ENCODE peak calls at places on chromosomes 6 and 20, in six cellular contexts. One of them, this sample, is unnamed. For H3K4me1, the result is how much of the 10 kb centered on the place peaks cover.

GRCh38 chr6:109118337-109118736 is 23.0 kb downstream of the CEP57L1 start:
- DNase-seq in HCT116: no peak
- DNase-seq in PC-3: no peak
- DNase-seq in GM23248: no peak
- DNase-seq in GM23338: no peak
- DNase-seq in OCI-LY7: no peak
- DNase-seq in this sample: no peak

GRCh38 chr6:23446394-23447001 is 679.5 kb upstream of the NRSN1 start:
- DNase-seq in OCI-LY7: no peak
- DNase-seq in GM23338: peak
- DNase-seq in GM23248: peak
- DNase-seq in HCT116: peak
- DNase-seq in PC-3: peak
- DNase-seq in this sample: peak

GRCh38 chr6:93304514-93304913 is 114.8 kb downstream of the EPHA7 start:
- DNase-seq in GM23248: no peak
- DNase-seq in HCT116: no peak
- DNase-seq in OCI-LY7: no peak
- DNase-seq in GM23338: peak
- DNase-seq in PC-3: no peak
- DNase-seq in this sample: peak

GRCh38 chr6:153056308-153056707 is 53.8 kb upstream of the MTRF1L start:
- DNase-seq in GM23248: no peak
- DNase-seq in HCT116: no peak
- DNase-seq in OCI-LY7: no peak
- DNase-seq in GM23338: no peak
- DNase-seq in PC-3: peak
- DNase-seq in this sample: no peak

GRCh38 chr6:83442752-83443151 is 11.9 kb upstream of the ME1 start:
- DNase-seq in OCI-LY7: no peak
- DNase-seq in HCT116: no peak
- DNase-seq in GM23248: peak
- DNase-seq in GM23338: no peak
- DNase-seq in PC-3: no peak
- DNase-seq in this sample: peak

GRCh38 chr20:19451591-19452295 is 239.3 kb downstream of the SLC24A3 start:
- DNase-seq in PC-3: no peak
- DNase-seq in GM23338: no peak
- DNase-seq in OCI-LY7: no peak
- DNase-seq in HCT116: no peak
- DNase-seq in GM23248: no peak
- DNase-seq in this sample: no peak

GRCh38 chr20:51128198-51128597 is 105.3 kb upstream of the KCNG1 start:
- DNase-seq in HCT116: no peak
- DNase-seq in GM23248: peak
- DNase-seq in GM23338: no peak
- DNase-seq in PC-3: peak
- DNase-seq in OCI-LY7: peak
- DNase-seq in this sample: no peak

GRCh38 chr6:123338394-123338793 is 298.4 kb downstream of the TRDN start:
- DNase-seq in HCT116: no peak
- DNase-seq in GM23338: no peak
- DNase-seq in OCI-LY7: no peak
- DNase-seq in GM23248: no peak
- DNase-seq in PC-3: no peak
- DNase-seq in this sample: peak

GRCh38 chr6:33277663-33278391 is 904 bp downstream of the B3GALT4 start:
- DNase-seq in GM23338: peak
- DNase-seq in OCI-LY7: peak
- DNase-seq in PC-3: no peak
- DNase-seq in GM23248: peak
- DNase-seq in HCT116: no peak
- DNase-seq in this sample: peak

GRCh38 chr6:487956-488355 is 96.4 kb downstream of the IRF4 start:
- DNase-seq in PC-3: no peak
- DNase-seq in HCT116: no peak
- DNase-seq in GM23338: no peak
- DNase-seq in GM23248: no peak
- DNase-seq in OCI-LY7: no peak
- DNase-seq in this sample: no peak

DNA sequence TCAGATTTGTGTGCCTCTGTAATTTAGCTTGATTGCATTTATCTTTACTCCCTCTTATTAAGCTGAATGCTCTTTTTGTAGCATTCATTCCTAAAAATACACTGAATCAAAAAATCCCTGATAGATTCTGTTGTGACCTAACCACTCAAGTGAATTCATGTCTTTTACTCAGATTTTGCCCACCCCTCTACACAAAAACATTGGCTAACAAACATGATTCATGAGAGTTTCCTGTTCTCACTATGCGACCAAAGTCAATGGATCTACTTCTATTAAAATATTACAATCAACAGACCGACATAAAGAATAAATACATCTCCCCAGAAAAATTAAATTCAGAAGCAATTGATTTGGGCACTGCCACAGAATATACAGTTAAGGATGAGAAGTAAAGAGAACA is 99.5 kb upstream of the THEMIS start:
- DNase-seq in GM23338: no peak
- DNase-seq in HCT116: no peak
- DNase-seq in PC-3: no peak
- DNase-seq in OCI-LY7: no peak
- DNase-seq in GM23248: no peak
- DNase-seq in this sample: no peak
- H3K4me1 ChIP-seq in GM23338: under half
- H3K4me1 ChIP-seq in HCT116: under half
- H3K4me1 ChIP-seq in PC-3: under half
- H3K4me1 ChIP-seq in OCI-LY7: under half
- H3K4me1 ChIP-seq in GM23248: under half
- H3K4me1 ChIP-seq in this sample: under half

GRCh38 chr6:37516076-37516919 is 16.6 kb upstream of the CCDC167 start:
- DNase-seq in PC-3: peak
- DNase-seq in GM23248: no peak
- DNase-seq in OCI-LY7: peak
- DNase-seq in HCT116: no peak
- DNase-seq in GM23338: peak
- DNase-seq in this sample: peak
- TF ChIP-seq EZH2phosphoT487 in PC-3: no peak
- TF ChIP-seq EZH2phosphoT487 in GM23248: no peak
- TF ChIP-seq EZH2phosphoT487 in OCI-LY7: no peak
- TF ChIP-seq EZH2phosphoT487 in HCT116: no peak
- TF ChIP-seq EZH2phosphoT487 in GM23338: no peak
- TF ChIP-seq EZH2phosphoT487 in this sample: no peak

GRCh38 chr6:107496892-107497684 is 7.2 kb downstream of the SOBP start:
- DNase-seq in HCT116: no peak
- DNase-seq in GM23338: no peak
- DNase-seq in PC-3: no peak
- DNase-seq in OCI-LY7: no peak
- DNase-seq in GM23248: no peak
- DNase-seq in this sample: no peak

GRCh38 chr6:107495196-107495643 is 5.3 kb downstream of the SOBP start:
- DNase-seq in GM23248: peak
- DNase-seq in PC-3: no peak
- DNase-seq in GM23338: no peak
- DNase-seq in HCT116: no peak
- DNase-seq in OCI-LY7: peak
- DNase-seq in this sample: no peak

GRCh38 chr6:107491791-107492674 is 2.1 kb downstream of the SOBP start:
- DNase-seq in OCI-LY7: no peak
- DNase-seq in GM23338: no peak
- DNase-seq in HCT116: no peak
- DNase-seq in PC-3: no peak
- DNase-seq in GM23248: peak
- DNase-seq in this sample: no peak

GRCh38 chr6:107493158-107494057 is 3.5 kb downstream of the SOBP start:
- DNase-seq in PC-3: no peak
- DNase-seq in GM23338: peak
- DNase-seq in GM23248: peak
- DNase-seq in HCT116: no peak
- DNase-seq in OCI-LY7: no peak
- DNase-seq in this sample: peak

GRCh38 chr6:107496041-107496440 is 6.1 kb downstream of the SOBP start:
- DNase-seq in GM23338: no peak
- DNase-seq in GM23248: no peak
- DNase-seq in OCI-LY7: peak
- DNase-seq in HCT116: no peak
- DNase-seq in PC-3: no peak
- DNase-seq in this sample: no peak
- H3K4me1 ChIP-seq in GM23338: under half
- H3K4me1 ChIP-seq in GM23248: under half
- H3K4me1 ChIP-seq in OCI-LY7: half or more
- H3K4me1 ChIP-seq in HCT116: under half
- H3K4me1 ChIP-seq in PC-3: under half
- H3K4me1 ChIP-seq in this sample: half or more

GRCh38 chr6:15498640-15499039 is 164.2 kb downstream of the DTNBP1 start:
- DNase-seq in OCI-LY7: no peak
- DNase-seq in HCT116: no peak
- DNase-seq in GM23248: peak
- DNase-seq in GM23338: no peak
- DNase-seq in PC-3: peak
- DNase-seq in this sample: no peak

GRCh38 chr6:15499591-15499990 is 163.2 kb downstream of the DTNBP1 start:
- DNase-seq in PC-3: no peak
- DNase-seq in HCT116: no peak
- DNase-seq in OCI-LY7: no peak
- DNase-seq in GM23338: no peak
- DNase-seq in GM23248: no peak
- DNase-seq in this sample: no peak

GRCh38 chr6:15499125-15499524 is 163.7 kb downstream of the DTNBP1 start:
- DNase-seq in PC-3: no peak
- DNase-seq in GM23338: no peak
- DNase-seq in HCT116: no peak
- DNase-seq in OCI-LY7: no peak
- DNase-seq in GM23248: no peak
- DNase-seq in this sample: no peak

GRCh38 chr6:15500901-15501805 is 161.7 kb downstream of the DTNBP1 start:
- DNase-seq in PC-3: no peak
- DNase-seq in GM23338: no peak
- DNase-seq in HCT116: no peak
- DNase-seq in GM23248: no peak
- DNase-seq in OCI-LY7: no peak
- DNase-seq in this sample: no peak

DNA sequence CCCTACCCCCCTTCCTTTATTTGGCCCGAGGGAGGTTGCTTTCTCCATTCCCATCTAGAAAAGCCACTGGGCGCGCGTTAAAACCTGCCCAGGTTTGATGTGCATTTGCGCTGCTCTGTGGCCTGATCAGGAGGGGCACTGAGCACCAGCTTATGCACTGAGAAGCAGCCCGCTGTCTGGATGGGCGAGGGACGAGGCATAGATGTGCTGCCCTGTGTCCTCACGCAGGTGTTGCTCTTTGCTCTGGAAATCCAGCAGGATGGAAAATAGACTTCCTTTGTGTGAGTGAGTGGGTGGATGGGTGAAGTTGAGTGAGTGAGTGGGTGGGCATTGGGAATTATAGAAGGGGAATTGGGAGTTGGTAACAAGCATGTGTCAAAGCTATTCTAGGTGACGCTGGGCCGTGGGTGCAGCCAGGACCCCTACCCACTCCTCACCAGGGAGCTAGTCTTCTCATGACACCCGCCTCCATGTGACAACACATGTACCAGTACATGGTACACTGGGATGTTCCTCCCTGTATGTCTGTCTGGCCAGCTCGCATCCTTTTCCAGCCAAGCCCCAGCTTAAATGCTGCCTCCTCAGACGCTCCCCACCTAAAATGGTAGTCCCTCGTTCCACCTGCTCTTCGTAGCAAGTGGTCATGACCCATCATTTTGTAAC is 162.6 kb downstream of the DTNBP1 start:
- DNase-seq in OCI-LY7: no peak
- DNase-seq in GM23338: no peak
- DNase-seq in HCT116: no peak
- DNase-seq in GM23248: no peak
- DNase-seq in PC-3: no peak
- DNase-seq in this sample: no peak
- TF ChIP-seq EZH2phosphoT487 in OCI-LY7: no peak
- TF ChIP-seq EZH2phosphoT487 in GM23338: no peak
- TF ChIP-seq EZH2phosphoT487 in HCT116: no peak
- TF ChIP-seq EZH2phosphoT487 in GM23248: no peak
- TF ChIP-seq EZH2phosphoT487 in PC-3: no peak
- TF ChIP-seq EZH2phosphoT487 in this sample: no peak

GRCh38 chr20:48858075-48858790 is 30.4 kb upstream of the PREX1 start:
- DNase-seq in OCI-LY7: no peak
- DNase-seq in HCT116: no peak
- DNase-seq in GM23248: no peak
- DNase-seq in GM23338: no peak
- DNase-seq in PC-3: no peak
- DNase-seq in this sample: no peak
- H3K4me1 ChIP-seq in OCI-LY7: under half
- H3K4me1 ChIP-seq in HCT116: under half
- H3K4me1 ChIP-seq in GM23248: under half
- H3K4me1 ChIP-seq in GM23338: under half
- H3K4me1 ChIP-seq in PC-3: under half
- H3K4me1 ChIP-seq in this sample: under half

GRCh38 chr6:35185302-35185681 is 28.5 kb upstream of the SCUBE3 start:
- DNase-seq in GM23338: no peak
- DNase-seq in PC-3: peak
- DNase-seq in GM23248: peak
- DNase-seq in OCI-LY7: no peak
- DNase-seq in HCT116: no peak
- DNase-seq in this sample: no peak
- TF ChIP-seq EZH2phosphoT487 in GM23338: no peak
- TF ChIP-seq EZH2phosphoT487 in PC-3: no peak
- TF ChIP-seq EZH2phosphoT487 in GM23248: no peak
- TF ChIP-seq EZH2phosphoT487 in OCI-LY7: no peak
- TF ChIP-seq EZH2phosphoT487 in HCT116: no peak
- TF ChIP-seq EZH2phosphoT487 in this sample: no peak

GRCh38 chr6:156872903-156873302 is 95.7 kb downstream of the ARID1B start:
- DNase-seq in HCT116: no peak
- DNase-seq in GM23338: no peak
- DNase-seq in PC-3: no peak
- DNase-seq in OCI-LY7: no peak
- DNase-seq in GM23248: no peak
- DNase-seq in this sample: no peak

GRCh38 chr6:156875062-156875461 is 97.9 kb downstream of the ARID1B start:
- DNase-seq in GM23338: no peak
- DNase-seq in GM23248: no peak
- DNase-seq in PC-3: no peak
- DNase-seq in HCT116: no peak
- DNase-seq in OCI-LY7: no peak
- DNase-seq in this sample: no peak

GRCh38 chr6:156876302-156876701 is 99.1 kb downstream of the ARID1B start:
- DNase-seq in GM23248: no peak
- DNase-seq in GM23338: peak
- DNase-seq in HCT116: no peak
- DNase-seq in OCI-LY7: no peak
- DNase-seq in PC-3: no peak
- DNase-seq in this sample: peak

GRCh38 chr6:156870926-156871539 is 93.9 kb downstream of the ARID1B start:
- DNase-seq in PC-3: no peak
- DNase-seq in GM23338: no peak
- DNase-seq in HCT116: no peak
- DNase-seq in OCI-LY7: no peak
- DNase-seq in GM23248: no peak
- DNase-seq in this sample: no peak

GRCh38 chr6:156873654-156874380 is 96.6 kb downstream of the ARID1B start:
- DNase-seq in OCI-LY7: no peak
- DNase-seq in HCT116: no peak
- DNase-seq in PC-3: no peak
- DNase-seq in GM23338: no peak
- DNase-seq in GM23248: no peak
- DNase-seq in this sample: no peak
- H3K4me1 ChIP-seq in OCI-LY7: under half
- H3K4me1 ChIP-seq in HCT116: under half
- H3K4me1 ChIP-seq in PC-3: under half
- H3K4me1 ChIP-seq in GM23338: under half
- H3K4me1 ChIP-seq in GM23248: under half
- H3K4me1 ChIP-seq in this sample: under half

GRCh38 chr20:38172344-38172743 is 7.3 kb upstream of the TGM2 start:
- DNase-seq in OCI-LY7: no peak
- DNase-seq in GM23248: peak
- DNase-seq in HCT116: no peak
- DNase-seq in GM23338: no peak
- DNase-seq in PC-3: peak
- DNase-seq in this sample: no peak
- TF ChIP-seq EZH2phosphoT487 in OCI-LY7: no peak
- TF ChIP-seq EZH2phosphoT487 in GM23248: no peak
- TF ChIP-seq EZH2phosphoT487 in HCT116: no peak
- TF ChIP-seq EZH2phosphoT487 in GM23338: no peak
- TF ChIP-seq EZH2phosphoT487 in PC-3: no peak
- TF ChIP-seq EZH2phosphoT487 in this sample: no peak